ENCODE peak calls at places on chromosome 1, in ten cellular contexts. One of them, this sample, is unnamed.

GRCh38 chr1:6287431-6287886 is 26.6 kb upstream of the GPR153 start:
- DNase-seq in brain microvascular endothelial cell: no peak
- DNase-seq in retinal pigment epithelial cell: no peak
- DNase-seq in tibial artery: peak
- DNase-seq in neural progenitor cell: no peak
- DNase-seq in upper lobe of right lung: no peak
- DNase-seq in HL-60: no peak
- DNase-seq in lung: peak
- DNase-seq in sigmoid colon: no peak
- DNase-seq in left ventricle myocardium inferior: no peak
- DNase-seq in this sample: no peak

GRCh38 chr1:164841723-164842465 is 282.9 kb downstream of the PBX1 start:
- DNase-seq in brain microvascular endothelial cell: no peak
- DNase-seq in retinal pigment epithelial cell: no peak
- DNase-seq in tibial artery: no peak
- DNase-seq in neural progenitor cell: no peak
- DNase-seq in upper lobe of right lung: no peak
- DNase-seq in HL-60: no peak
- DNase-seq in lung: no peak
- DNase-seq in sigmoid colon: no peak
- DNase-seq in left ventricle myocardium inferior: no peak
- DNase-seq in this sample: no peak

GRCh38 chr1:59329412-59330053 is 32.6 kb downstream of the FGGY start:
- DNase-seq in brain microvascular endothelial cell: no peak
- DNase-seq in retinal pigment epithelial cell: no peak
- DNase-seq in tibial artery: no peak
- DNase-seq in neural progenitor cell: no peak
- DNase-seq in upper lobe of right lung: no peak
- DNase-seq in HL-60: no peak
- DNase-seq in lung: no peak
- DNase-seq in sigmoid colon: no peak
- DNase-seq in left ventricle myocardium inferior: no peak
- DNase-seq in this sample: no peak

GRCh38 chr1:51237714-51238403 is 1.8 kb downstream of the RNF11 start:
- DNase-seq in brain microvascular endothelial cell: peak
- DNase-seq in retinal pigment epithelial cell: no peak
- DNase-seq in tibial artery: no peak
- DNase-seq in neural progenitor cell: peak
- DNase-seq in upper lobe of right lung: no peak
- DNase-seq in HL-60: no peak
- DNase-seq in lung: no peak
- DNase-seq in sigmoid colon: no peak
- DNase-seq in left ventricle myocardium inferior: no peak
- DNase-seq in this sample: peak

GRCh38 chr1:207364622-207365021 is 43.1 kb downstream of the CD55 start:
- DNase-seq in brain microvascular endothelial cell: no peak
- DNase-seq in retinal pigment epithelial cell: no peak
- DNase-seq in tibial artery: no peak
- DNase-seq in neural progenitor cell: no peak
- DNase-seq in upper lobe of right lung: no peak
- DNase-seq in HL-60: no peak
- DNase-seq in lung: no peak
- DNase-seq in sigmoid colon: no peak
- DNase-seq in left ventricle myocardium inferior: no peak
- DNase-seq in this sample: no peak

GRCh38 chr1:218498061-218498938 is 153.2 kb downstream of the TGFB2 start:
- DNase-seq in brain microvascular endothelial cell: peak
- DNase-seq in retinal pigment epithelial cell: no peak
- DNase-seq in tibial artery: no peak
- DNase-seq in neural progenitor cell: no peak
- DNase-seq in upper lobe of right lung: no peak
- DNase-seq in HL-60: no peak
- DNase-seq in lung: no peak
- DNase-seq in sigmoid colon: no peak
- DNase-seq in left ventricle myocardium inferior: no peak
- DNase-seq in this sample: peak

GRCh38 chr1:22472596-22472995 is 20.9 kb downstream of the ZBTB40 start:
- DNase-seq in brain microvascular endothelial cell: no peak
- DNase-seq in retinal pigment epithelial cell: no peak
- DNase-seq in tibial artery: no peak
- DNase-seq in neural progenitor cell: no peak
- DNase-seq in upper lobe of right lung: no peak
- DNase-seq in HL-60: no peak
- DNase-seq in lung: no peak
- DNase-seq in sigmoid colon: no peak
- DNase-seq in left ventricle myocardium inferior: no peak
- DNase-seq in this sample: no peak

GRCh38 chr1:25223471-25223870 is 8.8 kb downstream of the SYF2 start:
- DNase-seq in brain microvascular endothelial cell: no peak
- DNase-seq in retinal pigment epithelial cell: no peak
- DNase-seq in tibial artery: no peak
- DNase-seq in neural progenitor cell: no peak
- DNase-seq in upper lobe of right lung: no peak
- DNase-seq in HL-60: no peak
- DNase-seq in lung: no peak
- DNase-seq in sigmoid colon: no peak
- DNase-seq in left ventricle myocardium inferior: no peak
- DNase-seq in this sample: peak

GRCh38 chr1:57079454-57080157 is 113.8 kb upstream of the C8B start:
- DNase-seq in brain microvascular endothelial cell: no peak
- DNase-seq in retinal pigment epithelial cell: no peak
- DNase-seq in tibial artery: no peak
- DNase-seq in neural progenitor cell: no peak
- DNase-seq in upper lobe of right lung: no peak
- DNase-seq in HL-60: no peak
- DNase-seq in lung: no peak
- DNase-seq in sigmoid colon: no peak
- DNase-seq in left ventricle myocardium inferior: no peak
- DNase-seq in this sample: no peak

GRCh38 chr1:230169454-230170152 is 102.6 kb downstream of the GALNT2 start:
- DNase-seq in brain microvascular endothelial cell: no peak
- DNase-seq in retinal pigment epithelial cell: no peak
- DNase-seq in tibial artery: no peak
- DNase-seq in neural progenitor cell: no peak
- DNase-seq in upper lobe of right lung: no peak
- DNase-seq in HL-60: no peak
- DNase-seq in lung: no peak
- DNase-seq in sigmoid colon: no peak
- DNase-seq in left ventricle myocardium inferior: no peak
- DNase-seq in this sample: peak

GRCh38 chr1:244835276-244836134 is at the start of gene COX20:
- DNase-seq in brain microvascular endothelial cell: peak
- DNase-seq in retinal pigment epithelial cell: peak
- DNase-seq in tibial artery: peak
- DNase-seq in neural progenitor cell: peak
- DNase-seq in upper lobe of right lung: peak
- DNase-seq in HL-60: peak
- DNase-seq in lung: peak
- DNase-seq in sigmoid colon: peak
- DNase-seq in left ventricle myocardium inferior: peak
- DNase-seq in this sample: peak

GRCh38 chr1:110309139-110309538 is 30.0 kb upstream of the RBM15 start:
- DNase-seq in brain microvascular endothelial cell: peak
- DNase-seq in retinal pigment epithelial cell: no peak
- DNase-seq in tibial artery: no peak
- DNase-seq in neural progenitor cell: no peak
- DNase-seq in upper lobe of right lung: no peak
- DNase-seq in HL-60: no peak
- DNase-seq in lung: no peak
- DNase-seq in sigmoid colon: no peak
- DNase-seq in left ventricle myocardium inferior: no peak
- DNase-seq in this sample: peak

GRCh38 chr1:221527886-221528634 is 213.8 kb downstream of the DUSP10 start:
- DNase-seq in brain microvascular endothelial cell: no peak
- DNase-seq in retinal pigment epithelial cell: no peak
- DNase-seq in tibial artery: no peak
- DNase-seq in neural progenitor cell: no peak
- DNase-seq in upper lobe of right lung: no peak
- DNase-seq in HL-60: no peak
- DNase-seq in lung: no peak
- DNase-seq in sigmoid colon: no peak
- DNase-seq in left ventricle myocardium inferior: no peak
- DNase-seq in this sample: no peak

GRCh38 chr1:53256744-53257453 is 18.6 kb upstream of the MAGOH start:
- DNase-seq in brain microvascular endothelial cell: no peak
- DNase-seq in retinal pigment epithelial cell: no peak
- DNase-seq in tibial artery: no peak
- DNase-seq in neural progenitor cell: no peak
- DNase-seq in upper lobe of right lung: no peak
- DNase-seq in HL-60: no peak
- DNase-seq in lung: no peak
- DNase-seq in sigmoid colon: no peak
- DNase-seq in left ventricle myocardium inferior: no peak
- DNase-seq in this sample: no peak

DNA sequence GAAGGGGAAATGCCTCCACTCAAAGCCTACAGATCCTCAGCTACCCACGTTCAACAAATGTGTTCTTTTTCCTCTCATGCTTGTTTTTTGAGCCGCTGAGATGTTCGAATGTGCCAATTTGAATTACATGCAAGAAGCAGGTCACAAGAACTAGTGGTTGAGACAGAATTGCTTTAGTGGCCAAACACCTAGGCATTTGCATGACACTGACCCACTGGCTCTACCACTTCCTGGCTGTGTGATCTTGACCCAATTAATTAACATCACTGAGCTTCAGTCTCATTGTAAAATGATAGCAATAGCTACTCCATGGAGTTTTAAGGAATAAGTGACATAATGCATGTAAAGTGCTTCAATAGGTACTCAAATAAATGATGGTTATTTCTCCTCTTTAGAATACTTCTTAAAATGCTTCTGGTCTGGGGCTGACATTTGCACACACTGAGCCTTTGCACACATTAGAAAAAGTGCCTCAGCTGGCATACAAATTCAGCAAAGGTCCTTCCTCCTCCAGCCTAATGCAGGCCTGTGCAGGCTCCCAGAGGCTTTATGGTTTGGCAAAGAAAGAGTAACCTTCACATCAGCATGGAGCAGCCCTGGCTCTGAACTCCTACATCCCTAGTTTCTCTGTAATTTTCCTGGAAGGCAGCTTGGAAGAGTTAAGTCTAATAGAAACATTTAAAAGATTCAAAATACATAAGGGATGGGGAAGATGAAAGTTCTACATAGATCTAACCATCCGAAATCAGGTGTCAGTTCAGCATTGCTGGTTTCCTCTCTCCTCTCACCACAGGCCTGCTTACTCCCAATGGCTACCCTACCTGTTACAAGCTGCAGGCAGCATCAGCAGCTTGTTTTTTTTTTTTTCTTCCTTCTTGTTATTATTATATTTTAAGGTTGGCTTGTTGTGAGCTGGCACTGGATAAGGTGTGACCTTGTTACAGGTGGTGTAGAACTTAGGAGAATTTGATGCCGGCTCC is 107.4 kb downstream of the TBX19 start:
- DNase-seq in brain microvascular endothelial cell: no peak
- DNase-seq in retinal pigment epithelial cell: no peak
- DNase-seq in tibial artery: no peak
- DNase-seq in neural progenitor cell: no peak
- DNase-seq in upper lobe of right lung: no peak
- DNase-seq in HL-60: no peak
- DNase-seq in lung: no peak
- DNase-seq in sigmoid colon: no peak
- DNase-seq in left ventricle myocardium inferior: no peak
- DNase-seq in this sample: no peak
- H3K4me3 ChIP-seq in brain microvascular endothelial cell: no peak
- H3K4me3 ChIP-seq in retinal pigment epithelial cell: no peak
- H3K4me3 ChIP-seq in tibial artery: no peak
- H3K4me3 ChIP-seq in neural progenitor cell: no peak
- H3K4me3 ChIP-seq in upper lobe of right lung: no peak
- H3K4me3 ChIP-seq in HL-60: no peak
- H3K4me3 ChIP-seq in lung: no peak
- H3K4me3 ChIP-seq in sigmoid colon: no peak
- H3K4me3 ChIP-seq in left ventricle myocardium inferior: no peak
- H3K4me3 ChIP-seq in this sample: no peak

DNA sequence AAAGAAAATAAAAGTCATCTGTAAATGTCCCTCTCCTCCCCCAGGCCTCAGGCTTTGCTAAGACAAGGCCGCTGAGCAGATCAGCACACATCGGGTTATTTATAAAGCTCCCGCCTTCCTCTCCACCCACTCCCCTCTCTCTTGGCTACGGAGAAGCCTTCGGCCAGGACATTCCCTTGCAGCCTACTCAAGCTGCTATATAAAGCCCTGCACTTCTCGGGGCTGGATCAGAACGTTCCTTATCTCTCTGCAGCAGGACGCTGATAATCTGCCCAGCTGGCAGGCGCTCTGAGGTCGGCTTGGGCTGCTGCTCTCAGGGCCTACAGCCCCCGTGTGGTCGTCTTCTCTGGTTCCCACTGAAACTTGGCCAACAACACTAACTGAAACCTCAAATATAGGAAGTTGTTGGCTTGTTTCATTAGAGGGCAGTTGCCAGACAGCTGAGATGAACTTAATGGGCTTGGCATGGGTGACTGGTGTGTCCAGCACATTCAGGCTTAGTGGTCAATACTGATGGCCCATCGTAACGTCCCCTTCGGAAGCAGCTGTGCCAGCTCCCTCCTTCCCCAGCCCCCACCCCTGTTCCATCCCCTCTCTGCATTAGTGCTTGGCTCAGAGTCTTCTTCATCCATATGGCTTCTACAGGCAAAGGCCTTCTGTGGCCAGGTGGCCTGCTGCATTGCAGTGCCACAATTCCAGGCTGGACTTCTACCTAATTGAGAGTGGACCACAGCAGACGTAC is 64.6 kb downstream of the IER5 start:
- DNase-seq in brain microvascular endothelial cell: peak
- DNase-seq in retinal pigment epithelial cell: peak
- DNase-seq in tibial artery: peak
- DNase-seq in neural progenitor cell: peak
- DNase-seq in upper lobe of right lung: peak
- DNase-seq in HL-60: peak
- DNase-seq in lung: peak
- DNase-seq in sigmoid colon: peak
- DNase-seq in left ventricle myocardium inferior: peak
- DNase-seq in this sample: peak
- TF ChIP-seq CTCF in brain microvascular endothelial cell: peak
- TF ChIP-seq CTCF in retinal pigment epithelial cell: peak
- TF ChIP-seq CTCF in tibial artery: peak
- TF ChIP-seq CTCF in neural progenitor cell: peak
- TF ChIP-seq CTCF in upper lobe of right lung: peak
- TF ChIP-seq CTCF in HL-60: no peak
- TF ChIP-seq CTCF in lung: no peak
- TF ChIP-seq CTCF in sigmoid colon: no peak
- TF ChIP-seq CTCF in left ventricle myocardium inferior: peak
- TF ChIP-seq CTCF in this sample: peak

GRCh38 chr1:27363766-27364695 is 2.7 kb downstream of the MAP3K6 start:
- DNase-seq in brain microvascular endothelial cell: no peak
- DNase-seq in retinal pigment epithelial cell: no peak
- DNase-seq in tibial artery: no peak
- DNase-seq in neural progenitor cell: peak
- DNase-seq in upper lobe of right lung: peak
- DNase-seq in HL-60: no peak
- DNase-seq in lung: no peak
- DNase-seq in sigmoid colon: no peak
- DNase-seq in left ventricle myocardium inferior: no peak
- DNase-seq in this sample: no peak
- H3K4me3 ChIP-seq in brain microvascular endothelial cell: no peak
- H3K4me3 ChIP-seq in retinal pigment epithelial cell: no peak
- H3K4me3 ChIP-seq in tibial artery: no peak
- H3K4me3 ChIP-seq in neural progenitor cell: no peak
- H3K4me3 ChIP-seq in upper lobe of right lung: peak
- H3K4me3 ChIP-seq in HL-60: no peak
- H3K4me3 ChIP-seq in lung: no peak
- H3K4me3 ChIP-seq in sigmoid colon: no peak
- H3K4me3 ChIP-seq in left ventricle myocardium inferior: peak
- H3K4me3 ChIP-seq in this sample: no peak

GRCh38 chr1:212284744-212285684 is at the start of gene PPP2R5A:
- DNase-seq in brain microvascular endothelial cell: peak
- DNase-seq in retinal pigment epithelial cell: peak
- DNase-seq in tibial artery: peak
- DNase-seq in neural progenitor cell: peak
- DNase-seq in upper lobe of right lung: peak
- DNase-seq in HL-60: peak
- DNase-seq in lung: peak
- DNase-seq in sigmoid colon: peak
- DNase-seq in left ventricle myocardium inferior: peak
- DNase-seq in this sample: peak
- TF ChIP-seq CTCF in brain microvascular endothelial cell: peak
- TF ChIP-seq CTCF in retinal pigment epithelial cell: peak
- TF ChIP-seq CTCF in tibial artery: no peak
- TF ChIP-seq CTCF in neural progenitor cell: peak
- TF ChIP-seq CTCF in upper lobe of right lung: peak
- TF ChIP-seq CTCF in HL-60: no peak
- TF ChIP-seq CTCF in lung: peak
- TF ChIP-seq CTCF in sigmoid colon: no peak
- TF ChIP-seq CTCF in left ventricle myocardium inferior: peak
- TF ChIP-seq CTCF in this sample: peak

This sample was measured in fibroblast of villous mesenchyme.